ENCODE peak calls at places on chromosome 1, in four cellular contexts. C is kidney; L is naive thymus-derived CD8-positive, alpha-beta T cell; J is activated CD4-positive, CD25-positive, alpha-beta regulatory T cell. K is an unnamed sample.

GRCh38 chr1:3671371-3672180 is 19.3 kb downstream of the TP73 start:
- DNase-seq in L (no peak), J (no peak), C (peak), K (no peak)

GRCh38 chr1:205430631-205431305 is 8.9 kb upstream of the LEMD1 start:
- DNase-seq in C (no peak), L (peak), J (peak), K (peak)

GRCh38 chr1:29437946-29438345 is 201.6 kb downstream of the PTPRU start:
- DNase-seq in C (no peak), J (no peak), L (no peak), K (no peak)

GRCh38 chr1:33470495-33471012 is 1.9 kb upstream of the ZSCAN20 start:
- DNase-seq in J (peak), C (peak), L (peak), K (peak)

GRCh38 chr1:244356371-244356770 is 95.3 kb downstream of the ADSS2 start:
- DNase-seq in J (no peak), C (no peak), L (no peak), K (no peak)

GRCh38 chr1:228809621-228810313 is 74.5 kb downstream of the RHOU start:
- DNase-seq in J (no peak), C (peak), L (no peak), K (peak)

GRCh38 chr1:180269848-180270766 is 40.0 kb downstream of the LHX4 start:
- DNase-seq in C (no peak), L (no peak), J (no peak), K (no peak)

GRCh38 chr1:200448034-200448762 is 38.4 kb upstream of the ZNF281 start:
- DNase-seq in L (no peak), J (no peak), C (no peak), K (peak)

GRCh38 chr1:156140879-156141707 is 12.3 kb upstream of the SEMA4A start:
- DNase-seq in L (peak), C (peak), J (peak), K (peak)

GRCh38 chr1:185632659-185633428 is 101.3 kb upstream of the HMCN1 start:
- DNase-seq in J (no peak), L (no peak), C (no peak), K (no peak)

GRCh38 chr1:2384941-2385481 is 6.3 kb downstream of the MORN1 start:
- DNase-seq in J (no peak), L (no peak), C (peak), K (no peak)

GRCh38 chr1:227887697-227888403 is 59.9 kb downstream of the WNT9A start:
- DNase-seq in C (peak), J (no peak), L (no peak), K (peak)

GRCh38 chr1:6912507-6912906 is 127.3 kb downstream of the CAMTA1 start:
- DNase-seq in J (no peak), C (no peak), L (no peak), K (no peak)